ENCODE peak calls at places on chromosomes 2 and 18, in six cellular contexts. E is NK-92 treated with Interleukin-12 subunit alpha and Interleukin-12 subunit beta, amount 100 ng/mL, for 24 hours; U is RPMI8226; D is HAP-1; I is activated CD4-positive, alpha-beta T cell treated with anti-CD3 and anti-CD28 coated beads, Interleukin-2, amount 50 U/mL, for 48 hours; V is T-cell. C is an unnamed sample.

GRCh38 chr2:160695402-160696060 is 201.9 kb upstream of the RBMS1 start:
- DNase-seq in D (no peak), U (no peak), E (no peak), I (no peak), V (no peak), C (no peak)

GRCh38 chr18:41965856-41966255 is 10.8 kb downstream of the PIK3C3 start:
- DNase-seq in U (no peak), D (no peak), V (no peak), E (no peak), I (no peak), C (no peak)

GRCh38 chr18:41396861-41397260 is 558.2 kb upstream of the PIK3C3 start:
- DNase-seq in I (no peak), U (no peak), V (no peak), E (no peak), D (no peak), C (no peak)

GRCh38 chr2:207632575-207633492 is 7.6 kb upstream of the METTL21A start:
- DNase-seq in D (peak), I (no peak), V (no peak), U (no peak), E (peak), C (no peak)

GRCh38 chr2:72124391-72124790 is 23.3 kb downstream of the CYP26B1 start:
- DNase-seq in U (no peak), D (no peak), V (no peak), I (no peak), E (no peak), C (no peak)

GRCh38 chr2:238161291-238162051 is 2.7 kb downstream of the ERFE start:
- DNase-seq in D (no peak), V (no peak), E (no peak), I (no peak), U (no peak), C (no peak)

GRCh38 chr18:8609711-8610441 is 639 bp downstream of the RAB12 start:
- DNase-seq in V (no peak), I (peak), D (no peak), U (peak), E (no peak), C (no peak)

GRCh38 chr18:34222025-34222395 is 2.7 kb downstream of the NOL4 start:
- DNase-seq in E (no peak), I (no peak), V (no peak), D (no peak), U (peak), C (no peak)

GRCh38 chr2:3270095-3270478 is 107.5 kb downstream of the EIPR1 start:
- DNase-seq in U (no peak), V (no peak), I (no peak), E (no peak), D (no peak), C (no peak)

GRCh38 chr2:195575879-195576391 is 81.1 kb upstream of the SLC39A10 start:
- DNase-seq in E (no peak), I (no peak), D (no peak), U (peak), V (no peak), C (no peak)

GRCh38 chr2:27806311-27807059 is 35.0 kb downstream of the MRPL33 start:
- DNase-seq in E (no peak), D (no peak), U (no peak), I (no peak), V (no peak), C (no peak)

GRCh38 chr2:12587729-12588522 is 128.8 kb upstream of the TRIB2 start:
- DNase-seq in U (peak), E (no peak), D (no peak), I (peak), V (no peak), C (no peak)

GRCh38 chr2:207939342-207940108 is 85.8 kb downstream of the PLEKHM3 start:
- DNase-seq in V (no peak), U (no peak), D (no peak), E (no peak), I (no peak), C (no peak)

GRCh38 chr2:5315512-5315911 is 376.7 kb upstream of the SOX11 start:
- DNase-seq in D (no peak), I (no peak), E (no peak), V (no peak), U (no peak), C (no peak)

GRCh38 chr2:28382755-28383154 is 9.9 kb upstream of the FOSL2 start:
- DNase-seq in U (no peak), V (no peak), D (no peak), I (no peak), E (no peak), C (no peak)

GRCh38 chr2:127125821-127126220 is 18.9 kb upstream of the BIN1 start:
- DNase-seq in I (no peak), E (no peak), D (no peak), U (no peak), V (no peak), C (no peak)

GRCh38 chr2:241686322-241686648 is 330 bp downstream of the DTYMK start:
- DNase-seq in U (peak), V (no peak), D (no peak), I (peak), E (no peak), C (no peak)

GRCh38 chr2:158953926-158954763 is 14.3 kb upstream of the TANC1 start:
- DNase-seq in E (no peak), U (peak), I (peak), V (no peak), D (no peak), C (no peak)

GRCh38 chr18:9846162-9846915 is 39.4 kb upstream of the TXNDC2 start:
- DNase-seq in V (no peak), D (no peak), E (no peak), U (no peak), I (no peak), C (no peak)

GRCh38 chr2:56286936-56287335 is 103.1 kb downstream of the CCDC85A start:
- DNase-seq in V (no peak), E (no peak), D (no peak), U (no peak), I (no peak), C (no peak)

GRCh38 chr18:75276813-75277628 is 66.4 kb downstream of the TSHZ1 start:
- DNase-seq in V (no peak), E (no peak), U (no peak), I (no peak), D (no peak), C (no peak)

GRCh38 chr18:79506191-79507075 is 110.7 kb downstream of the NFATC1 start:
- DNase-seq in I (no peak), D (no peak), U (no peak), E (no peak), V (no peak), C (no peak)

GRCh38 chr2:118830121-118830520 is 17.3 kb downstream of the EN1 start:
- DNase-seq in I (no peak), D (no peak), V (no peak), U (no peak), E (no peak), C (no peak)

GRCh38 chr2:190344275-190344827 is 962 bp downstream of the INPP1 start:
- DNase-seq in I (no peak), D (peak), V (peak), U (peak), E (peak), C (no peak)

GRCh38 chr2:17995594-17995993 is 117.1 kb downstream of the KCNS3 start:
- DNase-seq in I (no peak), U (no peak), E (no peak), D (no peak), V (no peak), C (no peak)

GRCh38 chr2:220891405-220891804 is 680.7 kb downstream of the EPHA4 start:
- DNase-seq in I (no peak), V (no peak), E (no peak), U (no peak), D (no peak), C (no peak)

GRCh38 chr18:23238651-23239349 is 103.5 kb downstream of the CABLES1 start:
- DNase-seq in I (no peak), U (no peak), D (no peak), V (no peak), E (no peak), C (no peak)

GRCh38 chr2:99641999-99642398 is 152.2 kb upstream of the REV1 start:
- DNase-seq in D (no peak), I (no peak), E (no peak), V (no peak), U (no peak), C (no peak)

GRCh38 chr2:110219496-110220192 is 7.3 kb upstream of the MTLN start:
- DNase-seq in I (no peak), U (no peak), V (no peak), E (no peak), D (no peak), C (no peak)

GRCh38 chr18:75544496-75544895 is 117.0 kb upstream of the SMIM21 start:
- DNase-seq in E (no peak), V (no peak), I (no peak), U (no peak), D (no peak), C (no peak)

GRCh38 chr2:96207778-96208143 is 866 bp downstream of the STARD7 start:
- DNase-seq in E (no peak), V (no peak), U (peak), I (no peak), D (no peak), C (no peak)

GRCh38 chr2:238042849-238043584 is 17.8 kb upstream of the SCLY start:
- DNase-seq in V (no peak), U (no peak), D (no peak), I (no peak), E (no peak), C (no peak)

GRCh38 chr18:55863876-55864275 is 275.9 kb upstream of the TCF4 start:
- DNase-seq in U (no peak), D (peak), E (no peak), V (no peak), I (no peak), C (no peak)

C was measured in T follicular helper cell.